ENCODE peak calls at places on chromosomes 11 and 22, in six cellular contexts. I, X, E, M, K and C are unnamed samples.

GRCh38 chr22:37018815-37019308 is 385 bp downstream of the TST start:
- DNase-seq in I (no peak), X (no peak), E (no peak), M (peak), K (no peak), C (no peak)

GRCh38 chr11:35267504-35267903 is 128.5 kb downstream of the CD44 start:
- DNase-seq in I (no peak), X (no peak), E (no peak), M (no peak), K (no peak), C (no peak)

GRCh38 chr11:75813622-75814039 is 1.4 kb upstream of the UVRAG start:
- DNase-seq in I (no peak), X (no peak), E (peak), M (no peak), K (no peak), C (no peak)

GRCh38 chr11:103175461-103176129 is 66.4 kb downstream of the DYNC2H1 start:
- DNase-seq in I (no peak), X (no peak), E (no peak), M (no peak), K (no peak), C (no peak)

GRCh38 chr11:113331988-113332387 is 17.6 kb downstream of the TTC12 start:
- DNase-seq in I (no peak), X (no peak), E (no peak), M (no peak), K (no peak), C (no peak)

GRCh38 chr11:115916596-115916995 is 412.4 kb upstream of the CADM1 start:
- DNase-seq in I (no peak), X (no peak), E (no peak), M (no peak), K (no peak), C (no peak)

GRCh38 chr11:64856382-64857227 is 12.2 kb upstream of the CDC42BPG start:
- DNase-seq in I (no peak), X (no peak), E (peak), M (peak), K (peak), C (peak)

GRCh38 chr11:22244986-22245592 is 52.2 kb downstream of the ANO5 start:
- DNase-seq in I (peak), X (no peak), E (peak), M (peak), K (peak), C (no peak)

GRCh38 chr11:13183094-13183825 is 94.3 kb upstream of the BMAL1 start:
- DNase-seq in I (no peak), X (no peak), E (peak), M (no peak), K (peak), C (no peak)

GRCh38 chr22:38700271-38700788 is 413 bp downstream of the JOSD1 start:
- DNase-seq in I (no peak), X (no peak), E (no peak), M (peak), K (no peak), C (no peak)

GRCh38 chr22:28112548-28113043 is 193.5 kb upstream of the PITPNB start:
- DNase-seq in I (no peak), X (no peak), E (peak), M (no peak), K (no peak), C (no peak)

GRCh38 chr22:38923463-38924196 is 33.8 kb upstream of the APOBEC3A start:
- DNase-seq in I (peak), X (no peak), E (peak), M (peak), K (no peak), C (no peak)

GRCh38 chr11:36249271-36249670 is 40.0 kb downstream of the COMMD9 start:
- DNase-seq in I (no peak), X (no peak), E (no peak), M (no peak), K (no peak), C (no peak)

GRCh38 chr11:133710241-133710640 is 135.1 kb downstream of the SPATA19 start:
- DNase-seq in I (no peak), X (no peak), E (no peak), M (no peak), K (no peak), C (no peak)